ENCODE peak calls at places on chromosomes 5 and 9, in four cellular contexts. N is lower leg skin, C is HFFc6, I is ovary. O is an unnamed sample.

GRCh38 chr5:64210866-64211265 is 45.2 kb downstream of the RNF180 start:
- DNase-seq in N (no peak), C (peak), I (no peak), O (no peak)

GRCh38 chr5:153537225-153537624 is 46.8 kb downstream of the GRIA1 start:
- DNase-seq in N (no peak), C (no peak), I (no peak), O (no peak)

GRCh38 chr5:113574417-113574816 is 60.9 kb downstream of the YTHDC2 start:
- DNase-seq in N (no peak), C (peak), I (no peak), O (no peak)

GRCh38 chr5:100706796-100707195 is 171.6 kb downstream of the FAM174A start:
- DNase-seq in N (no peak), C (no peak), I (no peak), O (no peak)

GRCh38 chr5:52709171-52709925 is 78.4 kb upstream of the ITGA1 start:
- DNase-seq in N (no peak), C (peak), I (no peak), O (no peak)

GRCh38 chr5:156121234-156121633 is 205.7 kb upstream of the SGCD start:
- DNase-seq in N (no peak), C (no peak), I (no peak), O (no peak)

GRCh38 chr9:123996731-123997421 is 14.7 kb upstream of the LHX2 start:
- DNase-seq in N (no peak), C (no peak), I (no peak), O (no peak)

GRCh38 chr9:111937781-111938426 is 41.3 kb downstream of the UGCG start:
- DNase-seq in N (no peak), C (no peak), I (no peak), O (no peak)

DNA sequence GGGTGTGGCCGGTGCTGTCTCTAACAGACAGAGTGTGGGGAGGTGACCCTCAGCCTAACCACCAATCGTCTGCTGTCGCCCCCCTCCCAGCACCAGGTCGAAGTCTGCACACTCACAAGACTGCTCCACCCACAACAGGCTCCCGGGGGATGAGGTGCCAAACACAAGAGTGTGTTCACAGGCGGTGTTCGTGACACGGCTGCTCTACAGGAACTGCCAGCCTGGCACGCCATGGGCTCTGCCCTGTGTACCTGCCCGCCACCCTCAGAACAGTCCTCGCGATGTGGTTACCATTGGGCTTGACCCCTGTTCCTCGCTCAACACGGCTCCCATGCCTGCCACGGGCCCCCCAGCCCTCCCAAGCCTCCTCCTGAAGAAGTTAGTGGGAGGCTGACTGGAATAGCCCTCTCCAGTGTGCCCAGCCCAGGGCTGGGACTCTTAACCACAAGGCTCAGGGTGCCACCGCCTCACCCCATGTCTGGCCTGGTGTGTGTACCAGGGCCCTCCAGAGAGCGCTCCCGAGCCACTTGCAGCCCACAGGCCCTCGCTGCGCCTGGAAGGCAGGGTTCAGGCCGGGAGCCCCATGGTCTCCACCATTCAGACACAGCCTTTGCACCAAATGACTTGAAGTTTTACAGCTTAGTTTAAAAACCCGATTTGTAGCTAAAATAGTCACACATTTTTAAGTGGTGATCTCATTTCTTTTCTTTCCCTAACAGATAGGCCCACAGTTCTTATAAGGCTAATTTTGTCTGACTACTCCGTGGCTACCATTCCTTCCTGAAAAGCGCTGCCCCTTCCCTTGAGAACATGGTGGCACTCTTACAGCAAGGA is 102.5 kb downstream of the CAMSAP1 start:
- DNase-seq in N (no peak), C (no peak), I (no peak), O (no peak)
- TF ChIP-seq CTCF in N (no peak), C (peak), I (no peak), O (no peak)

DNA sequence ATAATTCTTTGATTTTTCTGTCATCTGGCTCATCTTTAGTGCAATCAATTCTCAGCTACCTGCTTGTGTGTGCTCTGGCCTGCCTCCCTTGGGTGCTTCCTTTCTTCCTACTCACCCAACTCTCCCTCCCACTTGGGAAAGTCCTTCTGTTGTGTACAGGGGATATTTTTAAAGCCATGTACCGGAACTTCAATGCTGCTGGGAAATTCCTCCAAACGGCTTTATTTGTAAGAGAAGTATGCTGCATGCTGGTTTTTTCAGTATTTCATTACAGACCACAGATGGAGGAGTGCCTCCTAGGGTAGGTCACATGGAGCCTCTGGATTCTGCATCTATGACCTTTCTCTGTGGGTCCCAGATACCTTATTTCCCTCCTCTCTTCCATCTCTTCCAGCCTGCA is 5.4 kb upstream of the HMHB1 start:
- DNase-seq in N (no peak), C (no peak), I (no peak), O (no peak)
- TF ChIP-seq CTCF in N (no peak), C (no peak), I (no peak), O (no peak)

GRCh38 chr9:107712390-107712789 is 222.8 kb upstream of the KLF4 start:
- DNase-seq in N (no peak), C (peak), I (no peak), O (no peak)
- TF ChIP-seq CTCF in N (no peak), C (peak), I (no peak), O (no peak)

DNA sequence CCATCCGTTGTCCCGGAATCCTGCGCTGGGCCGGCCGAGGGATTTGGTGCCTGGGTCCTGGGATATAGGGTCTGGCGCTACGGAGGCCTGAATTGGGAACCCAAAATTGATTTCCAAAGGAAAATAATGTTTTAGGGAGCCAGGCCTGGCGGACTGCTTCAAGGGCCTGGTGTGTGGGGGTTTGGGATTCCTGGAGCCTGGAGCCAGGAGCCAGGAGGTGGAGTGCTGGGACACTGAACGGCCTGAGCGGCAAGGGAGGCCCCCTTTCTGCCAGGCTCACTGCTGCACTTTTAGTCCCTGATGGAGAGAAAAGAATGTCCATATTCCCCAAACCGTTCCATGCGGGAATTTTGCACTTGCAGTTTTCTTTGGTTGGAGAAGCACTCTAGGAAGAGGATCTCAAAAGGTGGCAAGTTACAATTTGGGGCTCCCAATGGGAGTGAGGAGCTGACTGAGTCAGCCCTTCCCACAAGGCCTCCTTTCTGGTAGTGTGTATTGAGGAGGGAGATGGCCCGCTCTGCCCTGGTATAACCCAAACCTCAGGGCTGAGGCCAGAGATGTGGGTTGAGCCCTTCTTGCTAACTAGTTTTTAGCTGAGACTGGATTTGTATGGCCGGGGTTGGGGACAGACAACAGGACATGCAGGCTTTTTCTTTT is 2.2 kb downstream of the LMX1B start:
- DNase-seq in N (no peak), C (no peak), I (no peak), O (no peak)
- TF ChIP-seq CTCF in N (no peak), C (no peak), I (no peak), O (no peak)

DNA sequence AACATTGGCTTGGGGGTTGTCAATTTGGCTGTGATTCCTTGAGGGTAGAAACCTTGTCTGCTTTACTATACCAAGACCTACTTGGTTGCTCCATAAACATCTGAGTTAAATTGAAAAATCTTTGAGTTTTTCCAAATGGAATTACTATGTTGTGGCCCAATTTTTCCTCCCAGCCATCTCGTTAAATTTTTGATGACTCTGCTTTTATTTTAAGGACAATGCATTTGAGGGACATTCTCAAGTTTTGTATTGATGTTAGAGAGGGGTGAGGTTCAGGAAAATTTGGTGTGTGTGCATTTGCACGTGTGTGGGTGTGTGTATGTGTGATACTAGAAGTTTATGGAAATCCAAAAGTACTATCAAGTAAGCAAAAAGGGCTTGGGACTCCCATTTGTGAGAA is 491.4 kb upstream of the KLF4 start:
- DNase-seq in N (no peak), C (no peak), I (no peak), O (no peak)
- TF ChIP-seq CTCF in N (no peak), C (no peak), I (no peak), O (no peak)

GRCh38 chr5:124289641-124290201 is 456.7 kb downstream of the ZNF608 start:
- DNase-seq in N (no peak), C (no peak), I (no peak), O (no peak)
- TF ChIP-seq CTCF in N (no peak), C (no peak), I (no peak), O (peak)

O was measured in type B pancreatic cell.